ENCODE peak calls at places on chromosome 12, in four cellular contexts. One of them, this sample, is unnamed. For H3K27me3, the result is how much of the 10 kb centered on the place peaks cover.

GRCh38 chr12:117000316-117000715 is 89.6 kb downstream of the FBXW8 start:
- DNase-seq in adrenal gland: no peak
- DNase-seq in lower lobe of right lung: no peak
- DNase-seq in ovary: no peak
- DNase-seq in this sample: no peak

GRCh38 chr12:65657635-65658034 is 166.6 kb upstream of the HMGA2 start:
- DNase-seq in adrenal gland: no peak
- DNase-seq in lower lobe of right lung: no peak
- DNase-seq in ovary: no peak
- DNase-seq in this sample: no peak

GRCh38 chr12:123532808-123533649 is 490 bp downstream of the RILPL1 start:
- DNase-seq in adrenal gland: peak
- DNase-seq in lower lobe of right lung: peak
- DNase-seq in ovary: peak
- DNase-seq in this sample: peak

GRCh38 chr12:94575024-94575423 is 75.3 kb downstream of the TMCC3 start:
- DNase-seq in adrenal gland: no peak
- DNase-seq in lower lobe of right lung: no peak
- DNase-seq in ovary: no peak
- DNase-seq in this sample: no peak

GRCh38 chr12:6341439-6342139 is at the start of gene TNFRSF1A:
- DNase-seq in adrenal gland: peak
- DNase-seq in lower lobe of right lung: peak
- DNase-seq in ovary: peak
- DNase-seq in this sample: peak

GRCh38 chr12:56243731-56244181 is 13.9 kb downstream of the SLC39A5 start:
- DNase-seq in adrenal gland: peak
- DNase-seq in lower lobe of right lung: no peak
- DNase-seq in ovary: no peak
- DNase-seq in this sample: no peak

GRCh38 chr12:49515266-49515665 is 23.6 kb upstream of the KCNH3 start:
- DNase-seq in adrenal gland: peak
- DNase-seq in lower lobe of right lung: no peak
- DNase-seq in ovary: no peak
- DNase-seq in this sample: no peak

GRCh38 chr12:125336246-125336645 is 271.0 kb downstream of the AACS start:
- DNase-seq in adrenal gland: no peak
- DNase-seq in lower lobe of right lung: no peak
- DNase-seq in ovary: no peak
- DNase-seq in this sample: no peak

GRCh38 chr12:77893918-77894317 is 63.2 kb downstream of the NAV3 start:
- DNase-seq in adrenal gland: peak
- DNase-seq in lower lobe of right lung: no peak
- DNase-seq in ovary: no peak
- DNase-seq in this sample: peak

GRCh38 chr12:80420075-80420474 is 24.0 kb upstream of the PTPRQ start:
- DNase-seq in adrenal gland: no peak
- DNase-seq in lower lobe of right lung: no peak
- DNase-seq in ovary: no peak
- DNase-seq in this sample: no peak

GRCh38 chr12:128761305-128761880 is 62.4 kb downstream of the SLC15A4 start:
- DNase-seq in adrenal gland: no peak
- DNase-seq in lower lobe of right lung: no peak
- DNase-seq in ovary: no peak
- DNase-seq in this sample: no peak

GRCh38 chr12:114408881-114409795 is 3.2 kb upstream of the TBX5 start:
- DNase-seq in adrenal gland: no peak
- DNase-seq in lower lobe of right lung: no peak
- DNase-seq in ovary: no peak
- DNase-seq in this sample: peak

GRCh38 chr12:19547258-19547657 is 108.0 kb downstream of the AEBP2 start:
- DNase-seq in adrenal gland: no peak
- DNase-seq in lower lobe of right lung: no peak
- DNase-seq in ovary: no peak
- DNase-seq in this sample: no peak

GRCh38 chr12:113971392-113971791 is 5.3 kb upstream of the RBM19 start:
- DNase-seq in adrenal gland: no peak
- DNase-seq in lower lobe of right lung: no peak
- DNase-seq in ovary: no peak
- DNase-seq in this sample: no peak

GRCh38 chr12:10393291-10393690 is 3.5 kb upstream of the KLRK1 start:
- DNase-seq in adrenal gland: no peak
- DNase-seq in lower lobe of right lung: no peak
- DNase-seq in ovary: no peak
- DNase-seq in this sample: no peak

GRCh38 chr12:70365648-70366518 is at the start of gene KCNMB4:
- DNase-seq in adrenal gland: peak
- DNase-seq in lower lobe of right lung: peak
- DNase-seq in ovary: peak
- DNase-seq in this sample: peak

GRCh38 chr12:95197636-95198035 is 19.6 kb downstream of the FGD6 start:
- DNase-seq in adrenal gland: no peak
- DNase-seq in lower lobe of right lung: no peak
- DNase-seq in ovary: no peak
- DNase-seq in this sample: no peak

GRCh38 chr12:50764861-50765324 is 992 bp downstream of the ATF1 start:
- DNase-seq in adrenal gland: peak
- DNase-seq in lower lobe of right lung: no peak
- DNase-seq in ovary: no peak
- DNase-seq in this sample: peak

GRCh38 chr12:52035926-52036325 is 15.3 kb upstream of the NR4A1 start:
- DNase-seq in adrenal gland: peak
- DNase-seq in lower lobe of right lung: no peak
- DNase-seq in ovary: no peak
- DNase-seq in this sample: no peak

GRCh38 chr12:70741266-70741665 is 104.0 kb upstream of the PTPRB start:
- DNase-seq in adrenal gland: no peak
- DNase-seq in lower lobe of right lung: no peak
- DNase-seq in ovary: no peak
- DNase-seq in this sample: no peak

GRCh38 chr12:15886372-15887042 is 4.3 kb downstream of the STRAP start:
- DNase-seq in adrenal gland: no peak
- DNase-seq in lower lobe of right lung: no peak
- DNase-seq in ovary: no peak
- DNase-seq in this sample: no peak

GRCh38 chr12:45182511-45182910 is 33.4 kb upstream of the ANO6 start:
- DNase-seq in adrenal gland: no peak
- DNase-seq in lower lobe of right lung: no peak
- DNase-seq in ovary: no peak
- DNase-seq in this sample: no peak

GRCh38 chr12:115394498-115395220 is 710.7 kb upstream of the TBX3 start:
- DNase-seq in adrenal gland: no peak
- DNase-seq in lower lobe of right lung: no peak
- DNase-seq in ovary: no peak
- DNase-seq in this sample: no peak

GRCh38 chr12:39626033-39626814 is 6.6 kb upstream of the ABCD2 start:
- DNase-seq in adrenal gland: no peak
- DNase-seq in lower lobe of right lung: no peak
- DNase-seq in ovary: no peak
- DNase-seq in this sample: no peak

GRCh38 chr12:22282283-22282682 is 52.2 kb downstream of the ST8SIA1 start:
- DNase-seq in adrenal gland: no peak
- DNase-seq in lower lobe of right lung: no peak
- DNase-seq in ovary: no peak
- DNase-seq in this sample: no peak

GRCh38 chr12:27525373-27525772 is 1.4 kb downstream of the PPFIBP1 start:
- DNase-seq in adrenal gland: no peak
- DNase-seq in lower lobe of right lung: no peak
- DNase-seq in ovary: no peak
- DNase-seq in this sample: no peak

GRCh38 chr12:66555113-66555512 is 123.8 kb downstream of the GRIP1 start:
- DNase-seq in adrenal gland: no peak
- DNase-seq in lower lobe of right lung: no peak
- DNase-seq in ovary: no peak
- DNase-seq in this sample: no peak

GRCh38 chr12:58917699-58918334 is 2.5 kb downstream of the LRIG3 start:
- DNase-seq in adrenal gland: no peak
- DNase-seq in lower lobe of right lung: no peak
- DNase-seq in ovary: no peak
- DNase-seq in this sample: no peak

GRCh38 chr12:123478762-123479161 is 20.8 kb downstream of the SNRNP35 start:
- DNase-seq in adrenal gland: peak
- DNase-seq in lower lobe of right lung: no peak
- DNase-seq in ovary: no peak
- DNase-seq in this sample: peak

GRCh38 chr12:99056186-99056585 is 411.1 kb downstream of the APAF1 start:
- DNase-seq in adrenal gland: no peak
- DNase-seq in lower lobe of right lung: no peak
- DNase-seq in ovary: no peak
- DNase-seq in this sample: no peak

GRCh38 chr12:113130457-113131135 is 5.0 kb downstream of the RASAL1 start:
- DNase-seq in adrenal gland: peak
- DNase-seq in lower lobe of right lung: peak
- DNase-seq in ovary: no peak
- DNase-seq in this sample: no peak

GRCh38 chr12:75208851-75209781 is 523 bp downstream of the KCNC2 start:
- DNase-seq in adrenal gland: peak
- DNase-seq in lower lobe of right lung: no peak
- DNase-seq in ovary: no peak
- DNase-seq in this sample: no peak

GRCh38 chr12:3179731-3180130 is 102.6 kb downstream of the TSPAN9 start:
- DNase-seq in adrenal gland: no peak
- DNase-seq in lower lobe of right lung: no peak
- DNase-seq in ovary: no peak
- DNase-seq in this sample: no peak

GRCh38 chr12:107776171-107776570 is 1.7 kb downstream of the ASCL4 start:
- DNase-seq in adrenal gland: no peak
- DNase-seq in lower lobe of right lung: no peak
- DNase-seq in ovary: no peak
- DNase-seq in this sample: no peak
- H3K27me3 ChIP-seq in adrenal gland: under half
- H3K27me3 ChIP-seq in lower lobe of right lung: under half
- H3K27me3 ChIP-seq in ovary: under half
- H3K27me3 ChIP-seq in this sample: half or more

GRCh38 chr12:8559676-8560075 is 19.0 kb upstream of the CLEC4E start:
- DNase-seq in adrenal gland: no peak
- DNase-seq in lower lobe of right lung: no peak
- DNase-seq in ovary: no peak
- DNase-seq in this sample: no peak

GRCh38 chr12:8560986-8561385 is 20.3 kb upstream of the CLEC4E start:
- DNase-seq in adrenal gland: no peak
- DNase-seq in lower lobe of right lung: no peak
- DNase-seq in ovary: no peak
- DNase-seq in this sample: no peak

GRCh38 chr12:8564656-8565055 is 24.0 kb upstream of the CLEC4E start:
- DNase-seq in adrenal gland: no peak
- DNase-seq in lower lobe of right lung: no peak
- DNase-seq in ovary: no peak
- DNase-seq in this sample: no peak

GRCh38 chr12:8563383-8563782 is 22.7 kb upstream of the CLEC4E start:
- DNase-seq in adrenal gland: no peak
- DNase-seq in lower lobe of right lung: no peak
- DNase-seq in ovary: no peak
- DNase-seq in this sample: no peak

DNA sequence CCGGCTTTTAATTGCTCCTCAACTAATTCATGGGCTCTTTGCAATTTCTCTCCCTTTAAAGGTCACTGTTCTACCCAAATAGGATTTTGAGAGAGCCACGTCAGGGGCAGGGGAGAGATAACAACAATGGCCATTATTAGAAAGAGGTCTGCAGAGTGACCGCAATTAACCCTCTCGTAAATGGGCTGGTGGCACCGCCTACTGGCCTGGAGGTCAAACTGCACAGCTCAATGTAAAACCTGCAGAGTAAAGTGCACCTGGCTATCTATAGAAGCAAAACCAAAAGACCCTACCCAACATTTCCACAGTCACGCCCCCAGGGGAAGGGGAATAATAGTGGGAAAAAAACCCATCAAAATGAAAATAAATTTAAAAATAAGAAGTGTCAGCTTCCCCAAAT is 21.6 kb upstream of the CLEC4E start:
- DNase-seq in adrenal gland: no peak
- DNase-seq in lower lobe of right lung: no peak
- DNase-seq in ovary: no peak
- DNase-seq in this sample: no peak
- TF ChIP-seq CTCF in adrenal gland: no peak
- TF ChIP-seq CTCF in lower lobe of right lung: no peak
- TF ChIP-seq CTCF in ovary: no peak
- TF ChIP-seq CTCF in this sample: no peak

GRCh38 chr12:84803661-84804060 is 108.9 kb downstream of the SLC6A15 start:
- DNase-seq in adrenal gland: no peak
- DNase-seq in lower lobe of right lung: no peak
- DNase-seq in ovary: no peak
- DNase-seq in this sample: no peak
- H3K27me3 ChIP-seq in adrenal gland: under half
- H3K27me3 ChIP-seq in lower lobe of right lung: under half
- H3K27me3 ChIP-seq in ovary: under half
- H3K27me3 ChIP-seq in this sample: under half

DNA sequence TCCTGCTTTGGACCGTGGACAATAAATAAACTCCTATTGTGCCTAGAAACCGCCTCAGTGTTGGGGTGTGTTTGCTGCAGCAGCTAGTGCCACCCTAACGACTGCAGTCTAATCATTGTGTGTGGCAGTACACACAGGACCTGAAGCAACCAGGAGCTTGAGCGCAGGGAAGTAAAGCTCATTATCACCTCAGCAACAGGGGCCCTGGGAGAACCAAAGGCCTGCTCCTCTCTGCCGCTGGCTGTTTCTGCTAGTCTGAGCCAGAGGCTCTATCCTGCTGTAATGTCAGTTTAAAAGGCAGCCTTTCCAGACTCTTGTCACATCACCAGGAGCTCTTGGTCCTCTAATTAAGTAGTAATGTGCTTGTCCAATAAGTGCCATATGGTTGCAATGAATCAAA is 119.3 kb downstream of the CACNA1C start:
- DNase-seq in adrenal gland: no peak
- DNase-seq in lower lobe of right lung: no peak
- DNase-seq in ovary: no peak
- DNase-seq in this sample: no peak
- TF ChIP-seq CTCF in adrenal gland: no peak
- TF ChIP-seq CTCF in lower lobe of right lung: no peak
- TF ChIP-seq CTCF in ovary: no peak
- TF ChIP-seq CTCF in this sample: no peak

GRCh38 chr12:132617135-132617701 is 1.4 kb upstream of the P2RX2 start:
- DNase-seq in adrenal gland: no peak
- DNase-seq in lower lobe of right lung: no peak
- DNase-seq in ovary: no peak
- DNase-seq in this sample: no peak
- H3K27me3 ChIP-seq in adrenal gland: under half
- H3K27me3 ChIP-seq in lower lobe of right lung: under half
- H3K27me3 ChIP-seq in ovary: under half
- H3K27me3 ChIP-seq in this sample: under half